ENCODE peak calls at places on chromosomes 6 and 20, in nine cellular contexts. S is SIG-M5; H is A172; O is thoracic aorta; F is effector memory CD4-positive, alpha-beta T cell; R is renal cortical epithelial cell; K is mesothelial cell of epicardium; Q is transverse colon; C is endothelial cell of umbilical vein. G is an unnamed sample.

GRCh38 chr20:36836591-36837329 is 39.2 kb upstream of the TLDC2 start:
- DNase-seq in S (peak), H (peak), O (no peak), F (no peak), R (peak), K (no peak), Q (peak), C (peak), G (peak)

GRCh38 chr6:6599468-6599873 is 11.0 kb downstream of the LY86 start:
- DNase-seq in S (no peak), H (no peak), O (no peak), F (no peak), R (no peak), K (no peak), Q (peak), C (no peak), G (no peak)

GRCh38 chr6:53342210-53342609 is 6.5 kb downstream of the ELOVL5 start:
- DNase-seq in S (no peak), H (no peak), O (no peak), F (no peak), R (no peak), K (no peak), Q (no peak), C (no peak), G (no peak)

GRCh38 chr6:101114703-101115102 is 233.6 kb upstream of the ASCC3 start:
- DNase-seq in S (no peak), H (peak), O (no peak), F (no peak), R (peak), K (no peak), Q (no peak), C (no peak), G (peak)

GRCh38 chr6:30685157-30685976 is 1.1 kb downstream of the PPP1R18 start:
- DNase-seq in S (no peak), H (no peak), O (no peak), F (no peak), R (no peak), K (no peak), Q (peak), C (peak), G (peak)

GRCh38 chr20:49889943-49890650 is 25.2 kb downstream of the SPATA2 start:
- DNase-seq in S (no peak), H (no peak), O (no peak), F (no peak), R (no peak), K (no peak), Q (no peak), C (no peak), G (no peak)

GRCh38 chr6:25100288-25100687 is 164.5 kb upstream of the RIPOR2 start:
- DNase-seq in S (no peak), H (no peak), O (no peak), F (no peak), R (no peak), K (no peak), Q (no peak), C (no peak), G (no peak)

GRCh38 chr20:6162239-6162638 is 39.4 kb upstream of the FERMT1 start:
- DNase-seq in S (no peak), H (no peak), O (no peak), F (no peak), R (peak), K (no peak), Q (no peak), C (no peak), G (no peak)

GRCh38 chr6:137681445-137682009 is 185.5 kb upstream of the TNFAIP3 start:
- DNase-seq in S (no peak), H (no peak), O (no peak), F (no peak), R (no peak), K (no peak), Q (no peak), C (no peak), G (no peak)

GRCh38 chr6:21840428-21840827 is 246.9 kb downstream of the SOX4 start:
- DNase-seq in S (no peak), H (peak), O (no peak), F (no peak), R (no peak), K (no peak), Q (no peak), C (peak), G (no peak)

GRCh38 chr6:156877126-156877863 is 100.1 kb downstream of the ARID1B start:
- DNase-seq in S (no peak), H (no peak), O (no peak), F (no peak), R (no peak), K (no peak), Q (no peak), C (no peak), G (no peak)

GRCh38 chr6:163958646-163959045 is 544.1 kb downstream of the QKI start:
- DNase-seq in S (no peak), H (peak), O (no peak), F (no peak), R (peak), K (no peak), Q (no peak), C (no peak), G (peak)

GRCh38 chr20:56515657-56516381 is 8.7 kb upstream of the FAM209A start:
- DNase-seq in S (no peak), H (no peak), O (no peak), F (no peak), R (peak), K (no peak), Q (no peak), C (peak), G (no peak)

GRCh38 chr6:127249619-127250018 is 17.0 kb upstream of the RNF146 start:
- DNase-seq in S (no peak), H (no peak), O (no peak), F (no peak), R (no peak), K (no peak), Q (no peak), C (no peak), G (no peak)

GRCh38 chr6:16681260-16681873 is 79.9 kb downstream of the ATXN1 start:
- DNase-seq in S (peak), H (peak), O (no peak), F (no peak), R (peak), K (no peak), Q (no peak), C (peak), G (peak)

GRCh38 chr20:24797864-24798655 is 151.0 kb upstream of the CST7 start:
- DNase-seq in S (no peak), H (no peak), O (no peak), F (no peak), R (no peak), K (no peak), Q (no peak), C (no peak), G (no peak)

GRCh38 chr6:56659721-56660373 is 17.2 kb upstream of the DST start:
- DNase-seq in S (no peak), H (no peak), O (no peak), F (no peak), R (no peak), K (no peak), Q (no peak), C (no peak), G (no peak)

GRCh38 chr6:80638222-80639055 is 532.0 kb downstream of the BCKDHB start:
- DNase-seq in S (no peak), H (peak), O (no peak), F (no peak), R (peak), K (no peak), Q (peak), C (peak), G (peak)

GRCh38 chr6:157860505-157860991 is 37.5 kb downstream of the SNX9 start:
- DNase-seq in S (no peak), H (no peak), O (no peak), F (no peak), R (peak), K (no peak), Q (no peak), C (peak), G (peak)

GRCh38 chr20:50534567-50534966 is 24.4 kb downstream of the PTPN1 start:
- DNase-seq in S (no peak), H (peak), O (no peak), F (no peak), R (peak), K (no peak), Q (no peak), C (no peak), G (peak)

GRCh38 chr20:61608275-61609085 is 356.4 kb downstream of the CDH4 start:
- DNase-seq in S (no peak), H (peak), O (no peak), F (no peak), R (no peak), K (no peak), Q (no peak), C (no peak), G (no peak)

GRCh38 chr6:69907981-69908498 is 41.7 kb downstream of the COL19A1 start:
- DNase-seq in S (no peak), H (no peak), O (no peak), F (no peak), R (peak), K (no peak), Q (no peak), C (no peak), G (no peak)

GRCh38 chr6:100176321-100176950 is 182.4 kb upstream of the MCHR2 start:
- DNase-seq in S (no peak), H (peak), O (no peak), F (no peak), R (peak), K (no peak), Q (no peak), C (peak), G (peak)

GRCh38 chr6:131163886-131164285 is 28.6 kb downstream of the AKAP7 start:
- DNase-seq in S (no peak), H (peak), O (no peak), F (no peak), R (no peak), K (no peak), Q (no peak), C (no peak), G (no peak)

GRCh38 chr6:36350082-36350481 is 13.4 kb upstream of the BNIP5 start:
- DNase-seq in S (no peak), H (peak), O (no peak), F (no peak), R (no peak), K (no peak), Q (no peak), C (peak), G (peak)

GRCh38 chr6:113980937-113981554 is 10.1 kb upstream of the HDAC2 start:
- DNase-seq in S (no peak), H (peak), O (no peak), F (no peak), R (peak), K (no peak), Q (no peak), C (peak), G (no peak)

GRCh38 chr20:50111120-50111828 is 1.7 kb downstream of the UBE2V1 start:
- DNase-seq in S (no peak), H (no peak), O (no peak), F (no peak), R (peak), K (no peak), Q (no peak), C (no peak), G (peak)

GRCh38 chr20:60058869-60059268 is 100.6 kb downstream of the CDH26 start:
- DNase-seq in S (no peak), H (no peak), O (no peak), F (no peak), R (no peak), K (no peak), Q (no peak), C (no peak), G (no peak)

GRCh38 chr6:152566040-152566875 is 70.9 kb downstream of the SYNE1 start:
- DNase-seq in S (no peak), H (no peak), O (no peak), F (no peak), R (no peak), K (no peak), Q (no peak), C (peak), G (no peak)

GRCh38 chr20:37920679-37921322 is 17.9 kb downstream of the VSTM2L start:
- DNase-seq in S (no peak), H (no peak), O (no peak), F (no peak), R (no peak), K (no peak), Q (no peak), C (no peak), G (no peak)

GRCh38 chr6:125924169-125924568 is 32.4 kb upstream of the HINT3 start:
- DNase-seq in S (no peak), H (peak), O (no peak), F (no peak), R (peak), K (no peak), Q (no peak), C (no peak), G (no peak)

GRCh38 chr6:165705941-165706340 is 42.9 kb upstream of the PDE10A start:
- DNase-seq in S (no peak), H (no peak), O (no peak), F (no peak), R (no peak), K (no peak), Q (no peak), C (no peak), G (no peak)

GRCh38 chr20:11917663-11918062 is at the start of gene BTBD3:
- DNase-seq in S (no peak), H (no peak), O (peak), F (no peak), R (peak), K (no peak), Q (peak), C (peak), G (no peak)

GRCh38 chr6:151065027-151065815 is 174.5 kb upstream of the AKAP12 start:
- DNase-seq in S (no peak), H (no peak), O (no peak), F (no peak), R (no peak), K (no peak), Q (no peak), C (no peak), G (no peak)

GRCh38 chr20:50776122-50776795 is 18.6 kb upstream of the BCAS4 start:
- DNase-seq in S (no peak), H (no peak), O (no peak), F (no peak), R (no peak), K (no peak), Q (no peak), C (no peak), G (no peak)

GRCh38 chr6:56986611-56987010 is 31.7 kb downstream of the BEND6 start:
- DNase-seq in S (no peak), H (no peak), O (no peak), F (no peak), R (no peak), K (no peak), Q (no peak), C (no peak), G (no peak)

GRCh38 chr6:14874975-14875677 is 370.7 kb upstream of the JARID2 start:
- DNase-seq in S (no peak), H (no peak), O (no peak), F (no peak), R (no peak), K (no peak), Q (no peak), C (no peak), G (no peak)

GRCh38 chr6:2665169-2666070 is 85.3 kb downstream of the MYLK4 start:
- DNase-seq in S (no peak), H (no peak), O (no peak), F (no peak), R (no peak), K (no peak), Q (no peak), C (no peak), G (no peak)

GRCh38 chr6:49839162-49839561 is 27.2 kb downstream of the CRISP1 start:
- DNase-seq in S (no peak), H (no peak), O (no peak), F (no peak), R (no peak), K (no peak), Q (no peak), C (no peak), G (no peak)

G was measured in RCC 7860.